ENCODE peak calls at places on chromosomes 2 and 18, in ten cellular contexts. P is tibial nerve, R is MG63, T is heart left ventricle, K is fibroblast of the aortic adventitia, D is adipocyte, E is astrocyte of the spinal cord, B is fibroblast of lung, V is left ventricle myocardium inferior, M is mucosa of descending colon. U is an unnamed sample.

GRCh38 chr2:170252414-170252813 is 74.5 kb downstream of the MYO3B start:
- DNase-seq in P (no peak), R (no peak), T (no peak), K (no peak), D (no peak), E (no peak), B (no peak), V (no peak), M (no peak), U (no peak)

GRCh38 chr2:191190439-191190838 is 39.6 kb upstream of the STAT4 start:
- DNase-seq in P (no peak), R (no peak), T (no peak), K (no peak), D (no peak), E (no peak), B (no peak), V (no peak), M (no peak), U (no peak)

GRCh38 chr2:158973111-158973510 is 4.7 kb downstream of the TANC1 start:
- DNase-seq in P (no peak), R (no peak), T (no peak), K (no peak), D (no peak), E (no peak), B (no peak), V (no peak), M (no peak), U (no peak)

GRCh38 chr2:150846691-150847090 is 359.2 kb upstream of the RND3 start:
- DNase-seq in P (no peak), R (no peak), T (no peak), K (no peak), D (no peak), E (no peak), B (no peak), V (no peak), M (no peak), U (no peak)

GRCh38 chr2:230323385-230324106 is 3.4 kb upstream of the SP140L start:
- DNase-seq in P (no peak), R (no peak), T (no peak), K (no peak), D (no peak), E (no peak), B (no peak), V (no peak), M (no peak), U (peak)

GRCh38 chr2:105114551-105114950 is 76.7 kb downstream of the MRPS9 start:
- DNase-seq in P (no peak), R (no peak), T (no peak), K (peak), D (peak), E (peak), B (peak), V (no peak), M (no peak), U (no peak)

GRCh38 chr2:146240376-146240775 is 1604.5 kb upstream of the ACVR2A start:
- DNase-seq in P (no peak), R (peak), T (no peak), K (peak), D (peak), E (no peak), B (peak), V (no peak), M (no peak), U (no peak)

GRCh38 chr18:35378206-35378795 is 1.2 kb upstream of the ZNF396 start:
- DNase-seq in P (no peak), R (peak), T (no peak), K (peak), D (peak), E (peak), B (peak), V (no peak), M (no peak), U (no peak)

GRCh38 chr2:181563101-181563692 is 93.7 kb downstream of the CERKL start:
- DNase-seq in P (no peak), R (no peak), T (no peak), K (peak), D (peak), E (no peak), B (no peak), V (no peak), M (no peak), U (no peak)

GRCh38 chr2:46803911-46804670 is 111.5 kb downstream of the MCFD2 start:
- DNase-seq in P (no peak), R (peak), T (no peak), K (peak), D (peak), E (peak), B (peak), V (no peak), M (no peak), U (no peak)

GRCh38 chr2:136985044-136985443 is 219.7 kb downstream of the THSD7B start:
- DNase-seq in P (no peak), R (no peak), T (no peak), K (peak), D (no peak), E (no peak), B (peak), V (no peak), M (peak), U (no peak)

GRCh38 chr2:8447610-8448221 is 234.1 kb upstream of the ID2 start:
- DNase-seq in P (no peak), R (peak), T (no peak), K (peak), D (peak), E (peak), B (peak), V (no peak), M (no peak), U (no peak)

GRCh38 chr2:71690876-71691275 is 237.5 kb downstream of the DYSF start:
- DNase-seq in P (no peak), R (no peak), T (no peak), K (no peak), D (no peak), E (no peak), B (no peak), V (no peak), M (no peak), U (peak)

GRCh38 chr18:6752200-6752873 is 22.8 kb downstream of the ARHGAP28 start:
- DNase-seq in P (no peak), R (no peak), T (no peak), K (peak), D (peak), E (peak), B (peak), V (no peak), M (no peak), U (no peak)

GRCh38 chr2:20625491-20625919 is 25.4 kb downstream of the HS1BP3 start:
- DNase-seq in P (no peak), R (no peak), T (peak), K (no peak), D (no peak), E (no peak), B (no peak), V (peak), M (peak), U (peak)

GRCh38 chr2:177538323-177538722 is 145.8 kb downstream of the AGPS start:
- DNase-seq in P (no peak), R (no peak), T (no peak), K (no peak), D (no peak), E (no peak), B (no peak), V (no peak), M (no peak), U (no peak)

GRCh38 chr18:74498712-74499629 is 2.8 kb downstream of the CNDP2 start:
- DNase-seq in P (no peak), R (peak), T (no peak), K (peak), D (no peak), E (no peak), B (peak), V (no peak), M (peak), U (peak)

GRCh38 chr2:224584111-224584764 is 925 bp downstream of the CUL3 start:
- DNase-seq in P (no peak), R (peak), T (no peak), K (peak), D (peak), E (peak), B (peak), V (peak), M (peak), U (peak)

GRCh38 chr18:32669549-32670165 is 103.2 kb downstream of the KLHL14 start:
- DNase-seq in P (no peak), R (no peak), T (no peak), K (no peak), D (no peak), E (no peak), B (no peak), V (no peak), M (no peak), U (no peak)

GRCh38 chr2:65916177-65916576 is 483.8 kb upstream of the SPRED2 start:
- DNase-seq in P (no peak), R (no peak), T (no peak), K (no peak), D (no peak), E (no peak), B (no peak), V (no peak), M (no peak), U (no peak)

GRCh38 chr18:32072321-32072720 is 19.4 kb upstream of the RNF138 start:
- DNase-seq in P (no peak), R (no peak), T (no peak), K (peak), D (no peak), E (no peak), B (no peak), V (no peak), M (no peak), U (no peak)

GRCh38 chr2:173271825-173272224 is 82.8 kb upstream of the CDCA7 start:
- DNase-seq in P (no peak), R (peak), T (no peak), K (peak), D (no peak), E (no peak), B (no peak), V (no peak), M (no peak), U (no peak)

GRCh38 chr2:20013061-20013721 is 723 bp upstream of the MATN3 start:
- DNase-seq in P (no peak), R (no peak), T (no peak), K (no peak), D (no peak), E (peak), B (no peak), V (no peak), M (no peak), U (no peak)

GRCh38 chr2:68185541-68186164 is 28.0 kb downstream of the PNO1 start:
- DNase-seq in P (no peak), R (peak), T (no peak), K (peak), D (peak), E (peak), B (peak), V (no peak), M (peak), U (no peak)

GRCh38 chr2:84494070-84494469 is 22.2 kb upstream of the DNAH6 start:
- DNase-seq in P (no peak), R (no peak), T (no peak), K (no peak), D (no peak), E (peak), B (peak), V (no peak), M (no peak), U (no peak)

DNA sequence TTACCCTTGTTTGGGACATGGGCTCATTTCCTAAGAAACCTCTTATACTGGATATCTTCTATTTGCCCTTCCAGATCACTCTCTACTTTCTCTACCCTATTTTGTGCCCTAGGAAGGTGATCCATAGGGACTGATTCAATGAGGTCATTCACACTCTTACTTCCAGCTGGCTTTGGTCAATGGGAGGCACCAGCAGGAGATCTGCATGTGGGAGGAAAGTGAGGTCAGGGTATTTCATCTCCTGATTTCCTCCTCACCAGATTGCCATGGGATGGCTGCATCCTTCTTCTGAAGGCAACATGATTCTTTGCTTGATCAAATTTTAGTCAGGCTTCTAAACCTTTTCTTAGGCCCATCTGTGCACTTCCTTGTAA is 15.2 kb downstream of the M1AP start:
- DNase-seq in P (no peak), R (peak), T (no peak), K (no peak), D (no peak), E (no peak), B (no peak), V (no peak), M (no peak), U (no peak)
- H3K4me3 ChIP-seq in P (no peak), R (no peak), T (no peak), K (no peak), D (no peak), E (no peak), B (no peak), V (no peak), M (no peak), U (no peak)

GRCh38 chr18:50981381-50981780 is 13.5 kb downstream of the ELAC1 start:
- DNase-seq in P (no peak), R (no peak), T (no peak), K (no peak), D (no peak), E (no peak), B (peak), V (no peak), M (no peak), U (no peak)

GRCh38 chr18:50987261-50987660 is 19.4 kb downstream of the ELAC1 start:
- DNase-seq in P (no peak), R (no peak), T (no peak), K (peak), D (no peak), E (no peak), B (peak), V (no peak), M (no peak), U (no peak)

GRCh38 chr18:50986360-50987087 is 18.7 kb downstream of the ELAC1 start:
- DNase-seq in P (no peak), R (peak), T (no peak), K (peak), D (peak), E (peak), B (peak), V (no peak), M (no peak), U (no peak)

GRCh38 chr18:50982802-50983179 is 15.0 kb downstream of the ELAC1 start:
- DNase-seq in P (no peak), R (no peak), T (no peak), K (peak), D (peak), E (peak), B (peak), V (no peak), M (no peak), U (no peak)

DNA sequence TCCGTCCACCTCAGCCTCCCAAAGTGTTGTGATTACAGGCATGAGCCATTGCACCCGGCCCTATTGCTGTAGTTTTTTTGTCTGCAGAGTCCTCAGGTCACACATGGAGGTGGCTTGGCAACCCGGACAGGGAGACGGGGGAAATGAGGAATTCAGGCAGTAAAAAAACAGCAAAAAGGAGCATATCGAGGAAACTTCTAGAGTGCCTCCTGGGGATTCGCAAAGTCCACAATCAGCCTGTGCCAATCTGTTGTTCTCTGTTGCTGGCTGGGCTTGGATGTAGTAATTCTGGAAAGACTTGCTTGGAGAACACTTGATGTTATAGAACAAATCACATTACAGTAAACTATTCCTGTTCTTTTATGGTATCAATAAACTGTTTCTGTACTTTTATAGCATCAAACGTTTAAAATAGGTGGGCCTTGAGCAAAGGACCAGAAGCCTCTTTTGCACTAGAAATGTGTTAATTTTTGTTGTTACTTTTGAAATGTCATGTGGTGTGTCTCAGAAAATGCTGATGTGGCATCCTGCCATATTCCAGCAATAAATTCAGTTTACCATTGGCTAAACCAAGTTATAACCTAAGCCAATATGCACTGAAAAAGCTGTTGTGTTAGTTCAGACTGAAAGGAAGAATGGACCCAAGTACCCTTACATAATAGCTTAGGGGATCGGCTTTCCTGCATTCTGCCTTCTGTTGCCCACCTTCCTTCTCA is 14.4 kb downstream of the ELAC1 start:
- DNase-seq in P (no peak), R (no peak), T (no peak), K (no peak), D (no peak), E (no peak), B (no peak), V (no peak), M (peak), U (no peak)
- H3K4me3 ChIP-seq in P (no peak), R (no peak), T (no peak), K (no peak), D (no peak), E (no peak), B (no peak), V (no peak), M (no peak), U (no peak)

DNA sequence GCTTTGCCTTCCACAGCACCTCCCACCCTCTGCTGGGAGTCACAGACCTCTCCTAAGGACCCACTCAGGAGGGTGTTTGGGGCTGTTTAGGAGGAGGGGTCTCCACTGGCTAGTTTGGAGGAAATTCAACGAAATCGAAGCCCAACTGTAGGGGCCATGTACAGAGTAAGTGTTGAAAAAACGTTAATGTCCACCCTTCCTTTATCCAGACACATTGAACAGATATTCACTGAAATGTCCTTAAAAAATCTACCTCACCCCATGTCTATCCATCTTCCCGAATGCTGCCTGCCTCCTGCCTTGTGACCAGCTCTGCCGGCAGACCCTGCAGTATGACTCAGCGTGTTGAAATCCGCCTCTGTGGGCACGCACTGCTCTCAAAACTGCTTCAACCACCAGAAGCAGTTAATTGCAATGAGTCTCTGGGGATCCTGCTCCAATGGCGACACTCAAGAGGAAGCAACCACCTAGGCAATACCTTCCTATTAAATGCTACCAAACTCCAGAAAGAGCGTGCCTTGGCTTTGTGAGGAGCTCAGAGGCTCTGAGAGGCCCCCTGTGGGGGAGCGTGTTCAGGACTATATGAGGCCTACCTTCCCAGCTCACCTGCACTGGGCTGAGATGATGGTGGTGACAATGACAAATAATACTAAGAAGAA is 61.4 kb upstream of the RTN4 start:
- DNase-seq in P (no peak), R (peak), T (peak), K (peak), D (peak), E (peak), B (peak), V (peak), M (no peak), U (peak)
- H3K4me3 ChIP-seq in P (no peak), R (no peak), T (no peak), K (no peak), D (peak), E (no peak), B (no peak), V (peak), M (no peak), U (no peak)

DNA sequence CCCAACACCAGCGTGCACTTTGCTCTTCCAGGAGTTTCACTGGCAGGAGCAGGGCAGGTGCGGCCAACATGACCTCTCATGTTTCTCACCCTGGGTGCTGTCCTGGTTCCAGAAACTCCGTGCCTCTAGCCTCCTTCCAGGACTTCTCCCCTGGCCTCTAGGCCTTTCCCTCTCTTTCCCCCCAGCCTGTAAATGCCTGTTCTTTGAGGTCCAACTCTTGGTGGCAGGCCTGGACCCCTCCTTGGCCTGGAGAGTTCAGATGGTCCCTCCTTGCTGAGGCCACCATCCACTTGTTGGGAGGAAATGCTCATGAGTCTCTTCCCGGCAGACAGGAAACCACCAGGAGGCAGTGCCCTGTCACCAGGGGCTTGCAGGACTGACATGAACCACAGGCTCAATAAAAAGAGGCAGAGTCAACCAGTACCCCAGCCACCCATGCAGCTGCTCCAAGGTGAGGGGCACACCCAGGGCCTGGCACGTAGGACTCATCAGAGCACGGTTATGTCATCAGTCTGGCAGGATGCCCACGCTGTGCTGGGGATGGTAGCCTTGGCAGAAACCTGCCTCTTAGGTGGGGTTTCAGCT is 1.5 kb downstream of the MALL start:
- DNase-seq in P (no peak), R (peak), T (peak), K (no peak), D (no peak), E (peak), B (peak), V (no peak), M (peak), U (no peak)
- H3K4me3 ChIP-seq in P (no peak), R (no peak), T (peak), K (peak), D (no peak), E (peak), B (no peak), V (peak), M (no peak), U (peak)

GRCh38 chr2:101341421-101341820 is 32.9 kb upstream of the RNF149 start:
- DNase-seq in P (no peak), R (no peak), T (no peak), K (no peak), D (no peak), E (no peak), B (no peak), V (no peak), M (no peak), U (no peak)
- H3K4me3 ChIP-seq in P (no peak), R (no peak), T (no peak), K (no peak), D (no peak), E (no peak), B (no peak), V (no peak), M (no peak), U (no peak)

U was measured in spleen.